ENCODE peak calls at places on chromosomes 6 and 20, in nine cellular contexts. B is HepG2; I is psoas muscle; J is hepatocyte; K is heart right ventricle; A is H9; W is neural progenitor cell; Y is fibroblast of lung; Z is naive thymus-derived CD4-positive, alpha-beta T cell. E is an unnamed sample.

GRCh38 chr20:1321654-1321939 is 7.3 kb downstream of the SDCBP2 start:
- DNase-seq in B (no peak), I (no peak), J (no peak), K (no peak), A (no peak), W (no peak), Y (no peak), Z (no peak), E (no peak)

GRCh38 chr6:121285041-121285440 is 49.2 kb downstream of the TBC1D32 start:
- DNase-seq in B (no peak), I (no peak), J (no peak), K (no peak), A (no peak), W (no peak), Y (peak; percentile 90), Z (no peak), E (no peak)

GRCh38 chr20:34675993-34676641 is 775 bp downstream of the PIGU start:
- DNase-seq in B (no peak), I (no peak), J (no peak), K (no peak), A (no peak), W (no peak), Y (no peak), Z (peak; percentile 2), E (no peak)

GRCh38 chr20:31661625-31662371 is 24.1 kb downstream of the COX4I2 start:
- DNase-seq in B (peak; percentile 76), I (peak; percentile 90), J (peak; percentile 92), K (peak; percentile 83), A (peak; percentile 93), W (peak; percentile 90), Y (peak; percentile 69), Z (peak; percentile 76), E (peak; percentile 84)

GRCh38 chr6:40755046-40755681 is 168.0 kb upstream of the LRFN2 start:
- DNase-seq in B (no peak), I (no peak), J (peak; percentile 68), K (no peak), A (peak; percentile 32), W (peak; percentile 11), Y (peak; percentile 67), Z (no peak), E (no peak)

GRCh38 chr6:7568021-7568420 is 22.0 kb upstream of the SNRNP48 start:
- DNase-seq in B (no peak), I (no peak), J (no peak), K (no peak), A (no peak), W (no peak), Y (peak; percentile 47), Z (no peak), E (no peak)

GRCh38 chr6:33456156-33456555 is 1.8 kb downstream of the ZBTB9 start:
- DNase-seq in B (no peak), I (no peak), J (no peak), K (no peak), A (no peak), W (no peak), Y (no peak), Z (no peak), E (no peak)

GRCh38 chr20:199996-200395 is 10.5 kb upstream of the DEFB128 start:
- DNase-seq in B (no peak), I (no peak), J (no peak), K (no peak), A (no peak), W (no peak), Y (peak; percentile 7), Z (no peak), E (no peak)

GRCh38 chr20:21125072-21125848 is 622 bp upstream of the KIZ start:
- DNase-seq in B (peak; percentile 88), I (peak; percentile 62), J (peak; percentile 77), K (peak; percentile 27), A (no peak), W (peak; percentile 72), Y (peak; percentile 43), Z (no peak), E (peak; percentile 47)

GRCh38 chr6:149483849-149484635 is 772 bp downstream of the ZC3H12D start:
- DNase-seq in B (no peak), I (no peak), J (no peak), K (no peak), A (no peak), W (no peak), Y (no peak), Z (no peak), E (no peak)

GRCh38 chr20:29873946-29874345 is 1383.5 kb upstream of the DEFB115 start:
- DNase-seq in B (no peak), I (peak; percentile 72), J (peak; percentile 79), K (no peak), A (peak; percentile 65), W (peak; percentile 82), Y (peak; percentile 49), Z (no peak), E (peak; percentile 85)

GRCh38 chr6:119533603-119534279 is 184.2 kb upstream of the MAN1A1 start:
- DNase-seq in B (no peak), I (no peak), J (no peak), K (no peak), A (no peak), W (no peak), Y (peak; percentile 60), Z (no peak), E (no peak)

GRCh38 chr6:14165091-14165490 is 47.5 kb downstream of the CD83 start:
- DNase-seq in B (no peak), I (no peak), J (no peak), K (no peak), A (no peak), W (no peak), Y (peak; percentile 91), Z (no peak), E (no peak)

GRCh38 chr6:127547909-127548649 is 28.9 kb upstream of the C6orf58 start:
- DNase-seq in B (no peak), I (no peak), J (no peak), K (no peak), A (no peak), W (no peak), Y (no peak), Z (no peak), E (no peak)

GRCh38 chr6:125636671-125637070 is 112.8 kb upstream of the HEY2 start:
- DNase-seq in B (no peak), I (no peak), J (no peak), K (no peak), A (no peak), W (no peak), Y (no peak), Z (no peak), E (no peak)

GRCh38 chr6:108277831-108278230 is 17.0 kb upstream of the SNX3 start:
- DNase-seq in B (no peak), I (no peak), J (no peak), K (no peak), A (no peak), W (no peak), Y (no peak), Z (no peak), E (no peak)

GRCh38 chr6:41047745-41048742 is 5.0 kb upstream of the APOBEC2 start:
- DNase-seq in B (no peak), I (no peak), J (no peak), K (no peak), A (no peak), W (no peak), Y (no peak), Z (no peak), E (no peak)

GRCh38 chr6:37134622-37135191 is 35.2 kb upstream of the PIM1 start:
- DNase-seq in B (no peak), I (peak; percentile 76), J (peak; percentile 71), K (no peak), A (no peak), W (no peak), Y (peak; percentile 98), Z (no peak), E (no peak)

DNA sequence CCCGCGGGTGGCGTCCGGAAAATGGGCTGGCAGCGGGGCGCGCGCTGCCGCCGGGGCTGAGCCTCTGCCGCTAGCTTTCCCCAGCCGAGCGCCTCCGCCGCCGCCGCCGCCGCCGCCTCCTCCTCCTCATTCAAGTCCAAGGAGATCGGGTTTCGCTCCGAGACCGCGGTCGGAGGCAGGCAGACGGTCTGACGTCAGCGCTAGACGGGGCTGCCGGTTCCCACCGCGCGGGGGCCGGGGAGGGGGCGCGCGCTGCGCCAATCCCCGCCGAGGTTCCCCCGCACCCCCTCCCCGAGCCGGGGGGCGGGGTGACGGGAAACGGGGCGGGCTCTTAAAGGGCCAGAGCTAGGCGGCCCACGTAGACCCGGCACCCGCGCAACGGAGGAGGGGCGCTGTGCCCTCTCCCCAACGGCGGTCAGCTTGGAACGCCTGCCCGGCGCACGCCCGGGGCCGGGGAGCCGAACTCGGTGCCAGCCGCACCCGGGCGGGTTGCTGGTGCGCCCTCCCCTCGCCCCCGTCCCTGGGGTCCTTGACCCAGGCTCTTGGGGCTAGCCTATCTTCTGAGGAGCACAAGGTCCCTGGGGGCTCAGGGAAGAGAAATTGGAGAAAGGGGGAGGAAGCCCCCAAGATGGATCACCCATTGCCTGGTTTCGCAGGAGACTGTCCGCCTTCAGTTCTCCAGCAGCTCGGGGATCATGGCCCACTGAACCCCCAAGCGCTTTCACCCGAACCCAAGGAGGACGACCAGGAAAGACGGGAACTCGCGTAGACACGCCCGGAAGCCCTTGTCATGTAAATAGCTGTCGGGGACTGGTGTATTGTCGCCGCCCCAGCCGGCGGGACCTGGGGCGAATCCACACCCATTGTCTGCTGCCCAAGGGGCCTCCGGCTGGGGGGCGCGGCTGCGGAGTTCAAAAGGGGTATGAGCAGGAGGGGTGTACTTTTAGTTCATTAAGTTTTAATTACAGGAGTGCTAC is at the start of gene PMEPA1:
- DNase-seq in B (peak; percentile 17), I (peak; percentile 96), J (peak; percentile 97), K (peak; percentile 94), A (peak; percentile 96), W (peak; percentile 90), Y (peak; percentile 96), Z (peak; percentile 92), E (peak; percentile 95)
- H3K4me1 ChIP-seq in B (no peaks in the 10 kb centered on the region), I (peaks cover 62% of the 10 kb centered on the region), J (peaks cover 18% of the 10 kb centered on the region), K (peaks cover 20% of the 10 kb centered on the region), A (peaks cover 3% of the 10 kb centered on the region), W (peaks cover 9% of the 10 kb centered on the region), Y (no peaks in the 10 kb centered on the region), Z (peaks cover 23% of the 10 kb centered on the region), E (peaks cover 6% of the 10 kb centered on the region)

GRCh38 chr6:31877651-31878161 is 1.1 kb downstream of the SLC44A4 start:
- DNase-seq in B (peak; percentile 77), I (no peak), J (peak; percentile 89), K (no peak), A (peak; percentile 30), W (no peak), Y (no peak), Z (no peak), E (peak; percentile 16)
- H3K27ac ChIP-seq in B (no peak overlapping the region), I (no peak overlapping the region), J (peak overlapping the region; percentile 99), K (no peak overlapping the region), A (no peak overlapping the region), W (no peak overlapping the region), Y (no peak overlapping the region), Z (no peak overlapping the region), E (no peak overlapping the region)

GRCh38 chr6:110390404-110390803 is 25.0 kb downstream of the DDO start:
- DNase-seq in B (no peak), I (no peak), J (no peak), K (no peak), A (no peak), W (no peak), Y (no peak), Z (no peak), E (no peak)
- H3K4me1 ChIP-seq in B (peaks cover 40% of the 10 kb centered on the region), I (no peaks in the 10 kb centered on the region), J (peaks cover 6% of the 10 kb centered on the region), K (peaks cover 3% of the 10 kb centered on the region), A (no peaks in the 10 kb centered on the region), W (peaks cover 18% of the 10 kb centered on the region), Y (no peaks in the 10 kb centered on the region), Z (peaks cover 3% of the 10 kb centered on the region), E (peaks cover 2% of the 10 kb centered on the region)

DNA sequence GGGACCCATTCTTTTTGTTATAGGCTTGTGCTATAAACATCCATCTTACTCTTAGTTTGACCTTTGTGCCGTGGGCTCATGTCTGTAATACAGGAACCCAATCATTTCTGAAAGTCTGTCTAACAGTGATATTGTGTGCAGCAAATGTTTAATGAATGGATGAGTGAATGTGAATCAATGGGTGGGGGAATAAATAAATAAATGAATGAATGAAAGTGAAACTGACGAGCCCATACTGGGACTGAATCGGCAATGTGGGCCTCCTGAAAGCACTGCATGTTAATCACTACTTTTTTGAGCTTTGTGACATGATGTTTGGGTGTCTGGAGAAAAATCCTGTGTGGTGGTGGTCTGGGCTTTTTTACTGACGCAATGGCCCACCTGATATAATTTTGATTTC is 175.0 kb downstream of the GMPR start:
- DNase-seq in B (no peak), I (no peak), J (no peak), K (no peak), A (no peak), W (no peak), Y (no peak), Z (no peak), E (no peak)
- H3K27ac ChIP-seq in B (no peak overlapping the region), I (no peak overlapping the region), J (no peak overlapping the region), K (peak overlapping the region; percentile 67), A (no peak overlapping the region), W (no peak overlapping the region), Y (peak overlapping the region; percentile 64), Z (no peak overlapping the region), E (no peak overlapping the region)